ENCODE peak calls at places on chromosomes 3 and 15, in five cellular contexts. O is SK-N-SH, S is ovary, L is GM12878, W is H1. C is an unnamed sample. For H3K27me3, the result is how much of the 10 kb centered on the place peaks cover.

GRCh38 chr3:167380004-167380689 is at the start of gene ZBBX:
- DNase-seq in O (peak), S (peak), L (peak), W (peak), C (peak)

GRCh38 chr15:26866298-26867198 is at the start of gene GABRA5:
- DNase-seq in O (peak), S (no peak), L (no peak), W (no peak), C (no peak)

GRCh38 chr3:132255041-132255745 is 62.0 kb upstream of the ACP3 start:
- DNase-seq in O (no peak), S (no peak), L (no peak), W (no peak), C (no peak)

GRCh38 chr15:51757463-51757862 is 6.1 kb downstream of the TMOD2 start:
- DNase-seq in O (no peak), S (no peak), L (no peak), W (no peak), C (no peak)

GRCh38 chr3:28667646-28668376 is 319.2 kb upstream of the AZI2 start:
- DNase-seq in O (peak), S (peak), L (peak), W (peak), C (peak)

GRCh38 chr3:159726231-159726964 is 262.2 kb upstream of the IL12A start:
- DNase-seq in O (no peak), S (no peak), L (no peak), W (no peak), C (no peak)

GRCh38 chr3:9769426-9770275 is at the start of gene CAMK1:
- DNase-seq in O (peak), S (peak), L (no peak), W (no peak), C (peak)

GRCh38 chr3:156483426-156483825 is 71.5 kb downstream of the SSR3 start:
- DNase-seq in O (no peak), S (no peak), L (peak), W (no peak), C (no peak)

GRCh38 chr3:107184375-107184774 is 192.9 kb upstream of the CCDC54 start:
- DNase-seq in O (no peak), S (no peak), L (no peak), W (no peak), C (no peak)

GRCh38 chr15:79903626-79904025 is 6.8 kb upstream of the MTHFS start:
- DNase-seq in O (no peak), S (no peak), L (no peak), W (no peak), C (no peak)

GRCh38 chr15:85164841-85165466 is 183.3 kb downstream of the PDE8A start:
- DNase-seq in O (no peak), S (no peak), L (no peak), W (no peak), C (no peak)

GRCh38 chr15:92674347-92674746 is 18.8 kb upstream of the FAM174B start:
- DNase-seq in O (no peak), S (no peak), L (no peak), W (no peak), C (no peak)

GRCh38 chr15:48374472-48374871 is 43.2 kb downstream of the DUT start:
- DNase-seq in O (no peak), S (no peak), L (no peak), W (no peak), C (no peak)

GRCh38 chr15:76325704-76326103 is 10.9 kb upstream of the ISL2 start:
- DNase-seq in O (no peak), S (no peak), L (no peak), W (no peak), C (no peak)

GRCh38 chr3:195767792-195768191 is 43.9 kb downstream of the MUC4 start:
- DNase-seq in O (no peak), S (no peak), L (no peak), W (no peak), C (no peak)

GRCh38 chr3:55519016-55519415 is 31.9 kb upstream of the WNT5A start:
- DNase-seq in O (no peak), S (no peak), L (no peak), W (no peak), C (no peak)

GRCh38 chr15:83657549-83657948 is 3.6 kb downstream of the ADAMTSL3 start:
- DNase-seq in O (no peak), S (no peak), L (no peak), W (no peak), C (no peak)

GRCh38 chr3:126109860-126110235 is 25.9 kb upstream of the SLC41A3 start:
- DNase-seq in O (no peak), S (no peak), L (no peak), W (no peak), C (no peak)

GRCh38 chr15:74180689-74181602 is 7.4 kb downstream of the ISLR start:
- DNase-seq in O (peak), S (no peak), L (no peak), W (no peak), C (no peak)

GRCh38 chr3:15332405-15333098 is at the start of gene SH3BP5:
- DNase-seq in O (peak), S (peak), L (no peak), W (no peak), C (peak)

GRCh38 chr3:72903004-72903403 is 15.2 kb downstream of the GXYLT2 start:
- DNase-seq in O (no peak), S (no peak), L (no peak), W (no peak), C (no peak)

GRCh38 chr15:49827311-49827710 is 206.5 kb downstream of the DTWD1 start:
- DNase-seq in O (no peak), S (no peak), L (no peak), W (no peak), C (no peak)

GRCh38 chr3:9914011-9914410 is 2.9 kb upstream of the IL17RC start:
- DNase-seq in O (peak), S (no peak), L (no peak), W (no peak), C (no peak)

GRCh38 chr3:24237971-24238767 is 256.5 kb downstream of the THRB start:
- DNase-seq in O (peak), S (peak), L (peak), W (peak), C (peak)

GRCh38 chr15:25345943-25346342 is 92.9 kb downstream of the UBE3A start:
- DNase-seq in O (peak), S (no peak), L (no peak), W (peak), C (no peak)

GRCh38 chr3:67034371-67034770 is 36.3 kb downstream of the KBTBD8 start:
- DNase-seq in O (no peak), S (no peak), L (no peak), W (no peak), C (no peak)

GRCh38 chr15:87500240-87500639 is 756.3 kb downstream of the NTRK3 start:
- DNase-seq in O (peak), S (no peak), L (no peak), W (no peak), C (no peak)
- TF ChIP-seq EP300 in O (peak), S (no peak), L (no peak), W (no peak), C (no peak)

GRCh38 chr3:124937049-124937448 is 2.5 kb upstream of the MUC13 start:
- DNase-seq in O (no peak), S (no peak), L (no peak), W (no peak), C (no peak)
- H3K27me3 ChIP-seq in O (under half), S (under half), L (under half), W (under half), C (under half)

DNA sequence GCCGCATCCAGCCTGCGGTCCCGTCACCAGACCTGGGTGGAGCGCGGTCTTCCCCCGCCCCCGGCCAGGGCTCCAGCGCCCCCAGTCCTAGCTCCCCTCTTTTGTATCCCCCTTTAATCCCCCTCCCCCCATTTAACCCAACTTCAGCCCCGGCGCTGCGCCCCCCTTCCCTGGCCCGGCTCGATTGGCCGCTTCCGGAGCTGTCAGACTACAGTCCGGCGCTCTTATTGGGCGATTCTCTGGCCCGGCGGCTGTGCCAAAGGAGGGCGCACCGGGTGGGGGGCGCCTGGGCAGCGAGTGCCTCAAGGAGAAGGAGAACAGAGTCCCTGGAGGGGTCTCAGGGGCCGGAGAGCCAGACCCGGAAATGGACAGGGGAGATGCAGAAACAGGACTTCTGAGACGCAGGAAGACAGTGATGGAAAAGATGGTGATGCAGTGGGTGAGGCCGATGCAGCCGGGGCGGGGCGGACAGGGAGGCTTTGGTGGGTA is 1.1 kb upstream of the ADCY5 start:
- DNase-seq in O (peak), S (peak), L (no peak), W (no peak), C (peak)
- H3K27ac ChIP-seq in O (no peak), S (peak), L (no peak), W (no peak), C (peak)

DNA sequence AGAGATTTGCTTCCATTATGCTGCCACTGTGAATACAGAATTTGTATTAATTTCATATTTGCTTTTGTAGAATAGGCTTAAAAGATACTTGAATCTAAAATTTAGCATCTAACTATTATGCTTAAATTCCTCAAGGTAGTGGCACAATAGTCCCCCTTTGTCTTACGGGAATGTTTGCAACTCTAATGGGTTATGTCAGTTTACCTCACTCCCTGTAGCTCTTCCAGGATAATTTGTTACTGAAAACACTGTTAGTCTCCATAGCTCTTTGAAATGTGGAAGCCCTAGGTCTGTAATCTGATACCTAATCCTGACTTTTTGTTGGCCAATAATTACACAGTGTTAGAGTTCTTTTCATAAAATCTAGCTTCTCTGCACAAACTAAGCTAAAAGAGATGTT is 433.4 kb downstream of the PYDC2 start:
- DNase-seq in O (no peak), S (no peak), L (no peak), W (no peak), C (no peak)
- TF ChIP-seq EP300 in O (no peak), S (no peak), L (no peak), W (no peak), C (no peak)

GRCh38 chr3:38632989-38633388 is 16.5 kb downstream of the SCN5A start:
- DNase-seq in O (no peak), S (no peak), L (no peak), W (no peak), C (no peak)
- H3K27me3 ChIP-seq in O (under half), S (under half), L (under half), W (under half), C (under half)

GRCh38 chr3:42031808-42032475 is 59.2 kb upstream of the TRAK1 start:
- DNase-seq in O (no peak), S (peak), L (no peak), W (no peak), C (no peak)
- H3K27ac ChIP-seq in O (peak), S (peak), L (no peak), W (peak), C (peak)

DNA sequence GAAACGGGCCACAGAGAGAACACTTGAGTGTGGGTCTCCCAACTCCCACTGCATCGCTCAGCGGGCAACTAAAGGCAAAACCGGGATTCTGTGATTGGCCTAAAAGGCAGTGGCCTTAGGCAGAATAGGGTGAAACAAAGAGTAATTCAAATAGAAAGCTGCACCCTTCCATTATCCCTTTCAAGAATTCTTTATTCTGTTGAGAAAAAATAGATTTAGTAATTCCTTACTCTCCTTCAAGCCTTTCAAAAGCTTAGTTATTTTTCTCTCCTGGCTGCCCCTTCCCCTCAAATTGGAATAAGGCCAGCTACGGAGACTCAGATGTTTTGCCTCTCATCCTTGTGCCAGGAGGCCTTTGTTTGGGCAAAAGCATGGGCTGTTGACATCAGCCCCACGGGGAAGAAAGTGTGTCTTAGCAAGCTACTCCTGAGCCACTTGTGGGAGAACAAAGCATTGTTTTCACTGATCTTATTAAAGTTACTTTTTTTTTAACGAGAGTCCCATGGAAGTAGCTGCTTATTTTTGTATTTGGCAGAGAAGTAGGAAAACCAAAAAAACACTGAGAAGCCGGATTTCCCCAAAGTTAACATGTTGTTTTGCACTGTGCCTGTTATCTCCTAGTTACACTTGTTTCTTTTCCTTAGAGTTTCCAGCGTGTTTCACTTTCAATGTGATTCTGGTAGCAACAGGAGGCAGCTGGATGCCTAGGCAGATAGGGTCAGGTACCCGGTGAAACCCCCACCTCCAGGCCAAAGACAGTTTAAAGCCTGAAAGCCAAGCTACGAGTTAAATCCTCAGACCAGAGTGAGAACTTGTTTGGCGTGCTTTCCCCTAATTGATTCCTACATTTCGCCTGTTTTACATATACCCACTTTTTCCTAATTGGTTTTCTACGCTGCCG is 2.2 kb downstream of the ST6GAL1 start:
- DNase-seq in O (no peak), S (no peak), L (no peak), W (no peak), C (no peak)
- TF ChIP-seq EP300 in O (no peak), S (no peak), L (no peak), W (no peak), C (no peak)

GRCh38 chr15:34733621-34734020 is 21.2 kb downstream of the GJD2 start:
- DNase-seq in O (no peak), S (no peak), L (no peak), W (no peak), C (no peak)
- H3K27me3 ChIP-seq in O (under half), S (under half), L (under half), W (under half), C (under half)

DNA sequence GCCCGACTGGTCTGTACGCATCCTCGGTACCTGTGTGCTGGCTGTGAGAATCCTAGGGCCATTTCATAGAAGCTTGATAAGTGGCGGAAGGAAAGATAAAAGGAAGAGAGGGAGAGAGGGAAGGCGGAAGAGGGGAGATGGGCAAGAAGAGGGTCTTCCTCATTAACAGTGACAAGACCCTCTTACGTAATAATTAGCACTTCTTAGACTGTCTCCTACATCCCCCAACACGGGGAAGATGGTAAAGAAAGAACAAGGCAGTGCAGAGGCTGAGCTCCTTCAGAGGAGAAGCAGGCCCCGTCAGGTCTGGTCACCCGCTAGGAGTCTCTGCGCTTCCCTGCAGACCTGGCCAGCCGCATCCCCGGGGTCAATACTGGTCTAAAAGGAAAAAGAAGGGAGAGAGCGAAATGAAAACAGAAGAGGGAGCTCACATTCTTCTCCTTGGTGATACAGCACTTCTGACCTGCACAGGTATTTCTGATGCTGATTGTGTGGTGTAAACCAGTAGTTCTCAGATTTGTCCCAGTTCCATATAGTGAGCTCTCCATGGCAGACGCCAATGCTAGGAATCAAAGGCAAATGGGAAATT is 19.0 kb upstream of the FAM240A start:
- DNase-seq in O (no peak), S (no peak), L (no peak), W (no peak), C (no peak)
- H3K27ac ChIP-seq in O (no peak), S (no peak), L (no peak), W (no peak), C (no peak)